ENCODE peak calls at places on chromosomes 16 and 17, in seven cellular contexts. E, Y, W, P, F, G and O are unnamed samples.

GRCh38 chr17:30236807-30237206 is 1.3 kb upstream of the SLC6A4 start:
- DNase-seq in E (no peak), Y (peak), W (peak), P (peak), F (no peak), G (peak), O (no peak)

GRCh38 chr16:27403601-27403992 is 1.6 kb downstream of the IL21R start:
- DNase-seq in E (no peak), Y (no peak), W (peak), P (no peak), F (no peak), G (no peak), O (no peak)

GRCh38 chr17:19897108-19897854 is 29.5 kb upstream of the ULK2 start:
- DNase-seq in E (peak), Y (peak), W (no peak), P (no peak), F (peak), G (no peak), O (no peak)

GRCh38 chr17:40433551-40434384 is 9.5 kb upstream of the IGFBP4 start:
- DNase-seq in E (peak), Y (no peak), W (peak), P (peak), F (no peak), G (peak), O (no peak)

GRCh38 chr16:23501291-23501690 is 9.0 kb downstream of the GGA2 start:
- DNase-seq in E (no peak), Y (no peak), W (no peak), P (no peak), F (no peak), G (no peak), O (no peak)

GRCh38 chr17:78176548-78177025 is 8.2 kb downstream of the SYNGR2 start:
- DNase-seq in E (no peak), Y (peak), W (peak), P (peak), F (no peak), G (peak), O (peak)

GRCh38 chr16:88264641-88265285 is 118.0 kb upstream of the ZNF469 start:
- DNase-seq in E (no peak), Y (peak), W (peak), P (peak), F (no peak), G (peak), O (no peak)

GRCh38 chr17:78581304-78581703 is 4.1 kb upstream of the DNAH17 start:
- DNase-seq in E (no peak), Y (no peak), W (no peak), P (no peak), F (no peak), G (no peak), O (no peak)

GRCh38 chr16:27972500-27972899 is 91.0 kb downstream of the GSG1L start:
- DNase-seq in E (peak), Y (no peak), W (peak), P (peak), F (peak), G (peak), O (no peak)

GRCh38 chr17:34572483-34572882 is 6.9 kb upstream of the TMEM132E start:
- DNase-seq in E (no peak), Y (no peak), W (no peak), P (no peak), F (no peak), G (no peak), O (no peak)

GRCh38 chr17:8935194-8935593 is 30.3 kb downstream of the PIK3R5 start:
- DNase-seq in E (no peak), Y (no peak), W (peak), P (peak), F (no peak), G (peak), O (no peak)

GRCh38 chr17:40524243-40524965 is 23.0 kb upstream of the TNS4 start:
- DNase-seq in E (no peak), Y (no peak), W (no peak), P (no peak), F (no peak), G (no peak), O (no peak)

GRCh38 chr16:59324462-59324861 is 590.3 kb upstream of the GOT2 start:
- DNase-seq in E (no peak), Y (no peak), W (no peak), P (no peak), F (no peak), G (no peak), O (no peak)

GRCh38 chr16:65301029-65301428 is 179.2 kb upstream of the CDH11 start:
- DNase-seq in E (no peak), Y (no peak), W (no peak), P (no peak), F (no peak), G (no peak), O (no peak)

GRCh38 chr17:27323538-27324212 is 29.8 kb downstream of the WSB1 start:
- DNase-seq in E (no peak), Y (peak), W (no peak), P (no peak), F (no peak), G (no peak), O (no peak)

GRCh38 chr16:27966756-27967155 is 96.8 kb downstream of the GSG1L start:
- DNase-seq in E (no peak), Y (no peak), W (no peak), P (no peak), F (no peak), G (no peak), O (no peak)

GRCh38 chr16:69109486-69110270 is 4.2 kb downstream of the HAS3 start:
- DNase-seq in E (no peak), Y (no peak), W (no peak), P (no peak), F (no peak), G (no peak), O (no peak)

GRCh38 chr16:27642753-27643152 is 92.8 kb downstream of the KATNIP start:
- DNase-seq in E (peak), Y (no peak), W (peak), P (peak), F (no peak), G (no peak), O (no peak)

GRCh38 chr17:80130992-80131391 is 15.9 kb downstream of the EIF4A3 start:
- DNase-seq in E (no peak), Y (no peak), W (no peak), P (no peak), F (no peak), G (no peak), O (no peak)

GRCh38 chr16:20868890-20869289 is 31.3 kb downstream of the DCUN1D3 start:
- DNase-seq in E (peak), Y (peak), W (no peak), P (no peak), F (no peak), G (no peak), O (peak)

GRCh38 chr17:35235917-35236316 is 7.0 kb upstream of the SLFN5 start:
- DNase-seq in E (no peak), Y (no peak), W (no peak), P (no peak), F (no peak), G (no peak), O (no peak)

GRCh38 chr16:27253526-27253930 is 15.0 kb downstream of the NSMCE1 start:
- DNase-seq in E (no peak), Y (no peak), W (no peak), P (no peak), F (no peak), G (peak), O (no peak)

GRCh38 chr17:40378966-40379365 is 14.4 kb upstream of the GJD3 start:
- DNase-seq in E (no peak), Y (no peak), W (no peak), P (no peak), F (no peak), G (no peak), O (no peak)